ENCODE peak calls at places on chromosome 15, in four cellular contexts. U is pancreas, D is RWPE2, T is fibroblast of lung. X is an unnamed sample.

GRCh38 chr15:65690778-65691177 is 69.0 kb downstream of the SLC24A1 start:
- DNase-seq in U (no peak), D (no peak), T (no peak), X (no peak)

GRCh38 chr15:94882071-94882712 is 650.8 kb downstream of the MCTP2 start:
- DNase-seq in U (no peak), D (no peak), T (no peak), X (no peak)

GRCh38 chr15:92580933-92581445 is 74.6 kb downstream of the FAM174B start:
- DNase-seq in U (no peak), D (no peak), T (no peak), X (no peak)

GRCh38 chr15:91946914-91947313 is 93.4 kb downstream of the SLCO3A1 start:
- DNase-seq in U (no peak), D (no peak), T (no peak), X (no peak)

GRCh38 chr15:33086500-33087141 is 107.9 kb downstream of the FMN1 start:
- DNase-seq in U (no peak), D (no peak), T (peak), X (peak)

GRCh38 chr15:59539799-59540198 is 71.8 kb upstream of the GCNT3 start:
- DNase-seq in U (no peak), D (no peak), T (no peak), X (no peak)

GRCh38 chr15:40104865-40105516 is 3.7 kb downstream of the BMF start:
- DNase-seq in U (peak), D (peak), T (peak), X (peak)

GRCh38 chr15:60213377-60214010 is 184.3 kb downstream of the ANXA2 start:
- DNase-seq in U (no peak), D (no peak), T (no peak), X (no peak)

GRCh38 chr15:58065445-58066041 is at the start of gene ALDH1A2:
- DNase-seq in U (peak), D (peak), T (no peak), X (no peak)

GRCh38 chr15:85673326-85673725 is 121.4 kb downstream of the KLHL25 start:
- DNase-seq in U (no peak), D (no peak), T (no peak), X (no peak)

GRCh38 chr15:68504721-68505090 is 72.7 kb upstream of the ITGA11 start:
- DNase-seq in U (no peak), D (no peak), T (no peak), X (no peak)

GRCh38 chr15:70032509-70032908 is 65.2 kb downstream of the TLE3 start:
- DNase-seq in U (no peak), D (no peak), T (no peak), X (no peak)

GRCh38 chr15:64911317-64912186 is at the start of gene ANKDD1A:
- DNase-seq in U (peak), D (no peak), T (peak), X (no peak)

GRCh38 chr15:83057660-83058376 is 9.2 kb downstream of the BTBD1 start:
- DNase-seq in U (no peak), D (no peak), T (peak), X (no peak)

GRCh38 chr15:62607643-62608042 is 434.9 kb upstream of the TPM1 start:
- DNase-seq in U (no peak), D (no peak), T (peak), X (no peak)

GRCh38 chr15:77574521-77575202 is 58.0 kb downstream of the LINGO1 start:
- DNase-seq in U (no peak), D (no peak), T (no peak), X (no peak)

X was measured in AG09319.